ENCODE peak calls at places on chromosomes 1 and 21, in six cellular contexts. U is RCC 7860; C is stimulated activated CD4-positive, alpha-beta T cell treated with anti-CD3 and anti-CD28 coated beads, Interleukin-1b, Interleukin-23, amount 100 ng/mL, for 4 hours; E is mesothelial cell of epicardium; P is body of pancreas; F is T-helper 2 cell. J is an unnamed sample.

GRCh38 chr1:48947761-48948537 is 171.3 kb upstream of the BEND5 start:
- DNase-seq in U (no peak), C (no peak), E (no peak), P (peak), F (no peak), J (no peak)

GRCh38 chr1:10599194-10599861 is 124.6 kb downstream of the PEX14 start:
- DNase-seq in U (peak), C (no peak), E (no peak), P (peak), F (no peak), J (no peak)

GRCh38 chr21:44871576-44872265 is 1.8 kb downstream of the PTTG1IP start:
- DNase-seq in U (peak), C (no peak), E (no peak), P (peak), F (no peak), J (no peak)

GRCh38 chr1:93353286-93353685 is 7.6 kb downstream of the DR1 start:
- DNase-seq in U (no peak), C (no peak), E (no peak), P (no peak), F (peak), J (no peak)

GRCh38 chr21:37072239-37072987 is 458 bp downstream of the PIGP start:
- DNase-seq in U (no peak), C (peak), E (no peak), P (peak), F (peak), J (no peak)

GRCh38 chr1:91015794-91016550 is 5.9 kb downstream of the ZNF644 start:
- DNase-seq in U (peak), C (no peak), E (no peak), P (no peak), F (no peak), J (no peak)

GRCh38 chr1:207619833-207620572 is 24.9 kb upstream of the CR1L start:
- DNase-seq in U (peak), C (no peak), E (no peak), P (peak), F (peak), J (no peak)

GRCh38 chr1:221522440-221523050 is 219.3 kb downstream of the DUSP10 start:
- DNase-seq in U (no peak), C (no peak), E (no peak), P (no peak), F (no peak), J (no peak)

GRCh38 chr1:101283443-101283842 is 46.6 kb downstream of the S1PR1 start:
- DNase-seq in U (no peak), C (no peak), E (no peak), P (no peak), F (no peak), J (no peak)

GRCh38 chr1:15722411-15722810 is 13.6 kb upstream of the SLC25A34 start:
- DNase-seq in U (no peak), C (no peak), E (no peak), P (no peak), F (no peak), J (no peak)